ENCODE peak calls at places on chromosome 22, in four cellular contexts. One of them, this sample, is unnamed.

GRCh38 chr22:26276530-26277200 is 107.4 kb downstream of the SEZ6L start:
- DNase-seq in A549: no peak
- DNase-seq in H1: no peak
- DNase-seq in K562: no peak
- DNase-seq in this sample: no peak

GRCh38 chr22:26197427-26197826 is 28.2 kb downstream of the SEZ6L start:
- DNase-seq in K562: no peak
- DNase-seq in H1: no peak
- DNase-seq in A549: no peak
- DNase-seq in this sample: no peak

GRCh38 chr22:34841321-34841901 is 224.5 kb upstream of the ISX start:
- DNase-seq in A549: no peak
- DNase-seq in K562: no peak
- DNase-seq in H1: no peak
- DNase-seq in this sample: no peak

GRCh38 chr22:26709617-26710390 is 52.4 kb downstream of the MIAT start:
- DNase-seq in K562: no peak
- DNase-seq in A549: no peak
- DNase-seq in H1: no peak
- DNase-seq in this sample: no peak

GRCh38 chr22:17910561-17911311 is 113.6 kb downstream of the MICAL3 start:
- DNase-seq in A549: peak; percentile 7
- DNase-seq in K562: no peak
- DNase-seq in H1: peak; percentile 55
- DNase-seq in this sample: no peak

GRCh38 chr22:49268924-49269323 is 558.7 kb downstream of the BRD1 start:
- DNase-seq in A549: no peak
- DNase-seq in H1: no peak
- DNase-seq in K562: no peak
- DNase-seq in this sample: no peak

GRCh38 chr22:29156507-29156906 is 49.2 kb upstream of the EMID1 start:
- DNase-seq in A549: no peak
- DNase-seq in H1: peak; percentile 68
- DNase-seq in K562: no peak
- DNase-seq in this sample: peak; percentile 20

GRCh38 chr22:49137216-49137840 is 690.3 kb downstream of the BRD1 start:
- DNase-seq in A549: no peak
- DNase-seq in K562: no peak
- DNase-seq in H1: no peak
- DNase-seq in this sample: no peak

GRCh38 chr22:25656724-25657123 is 85.3 kb upstream of the MYO18B start:
- DNase-seq in K562: no peak
- DNase-seq in A549: no peak
- DNase-seq in H1: no peak
- DNase-seq in this sample: no peak

GRCh38 chr22:29787371-29787980 is 20.3 kb downstream of the UQCR10 start:
- DNase-seq in K562: no peak
- DNase-seq in H1: no peak
- DNase-seq in A549: no peak
- DNase-seq in this sample: peak; percentile 59

GRCh38 chr22:28015676-28016601 is 96.9 kb upstream of the PITPNB start:
- DNase-seq in A549: no peak
- DNase-seq in K562: no peak
- DNase-seq in H1: no peak
- DNase-seq in this sample: no peak

GRCh38 chr22:27575348-27575747 is 226.2 kb downstream of the MN1 start:
- DNase-seq in A549: no peak
- DNase-seq in H1: no peak
- DNase-seq in K562: no peak
- DNase-seq in this sample: no peak

GRCh38 chr22:26285632-26286031 is 116.4 kb downstream of the SEZ6L start:
- DNase-seq in K562: no peak
- DNase-seq in A549: no peak
- DNase-seq in H1: no peak
- DNase-seq in this sample: no peak

GRCh38 chr22:48799227-48799970 is 1028.3 kb downstream of the BRD1 start:
- DNase-seq in K562: no peak
- DNase-seq in A549: no peak
- DNase-seq in H1: no peak
- DNase-seq in this sample: no peak

GRCh38 chr22:38222797-38223119 is 21.0 kb downstream of the MAFF start:
- DNase-seq in K562: no peak
- DNase-seq in A549: no peak
- DNase-seq in H1: no peak
- DNase-seq in this sample: no peak
- TF ChIP-seq EP300 in K562: no peak
- TF ChIP-seq EP300 in A549: no peak
- TF ChIP-seq EP300 in H1: no peak
- TF ChIP-seq EP300 in this sample: no peak

DNA sequence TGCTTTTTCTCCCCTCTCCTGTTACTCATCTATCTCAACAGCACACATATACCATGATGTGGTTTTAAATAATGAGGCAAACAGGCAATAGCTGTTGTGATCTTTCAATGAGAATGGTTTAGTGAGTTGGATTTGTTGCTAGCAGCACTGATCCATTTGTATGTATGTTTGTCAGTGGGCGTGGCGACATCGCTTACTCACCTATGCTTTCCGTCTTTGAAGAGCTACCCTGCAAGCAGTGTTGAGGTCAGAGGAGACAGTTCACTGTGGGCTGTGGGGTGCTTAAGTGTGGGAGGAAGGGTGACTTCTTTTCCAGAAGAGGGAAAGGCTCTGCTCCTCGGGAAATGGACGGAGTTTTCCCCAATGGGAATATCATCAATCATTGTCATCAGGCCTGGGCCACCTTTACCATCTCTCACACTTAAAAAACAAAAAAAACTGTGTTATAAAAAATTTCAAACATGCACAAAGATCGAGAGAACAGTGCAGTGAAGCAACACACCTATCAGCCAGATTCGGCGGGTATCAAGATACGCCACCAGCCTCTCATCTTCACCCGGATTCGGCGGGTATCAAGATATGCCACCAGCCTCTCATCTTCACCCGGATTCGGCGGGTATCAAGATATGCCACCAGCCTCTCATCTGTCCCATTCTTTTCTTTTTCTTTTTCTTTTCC is 83.8 kb downstream of the TBC1D22A start:
- DNase-seq in K562: no peak
- DNase-seq in H1: no peak
- DNase-seq in A549: no peak
- DNase-seq in this sample: no peak
- TF ChIP-seq RNF2 in K562: no peak
- TF ChIP-seq RNF2 in H1: no peak
- TF ChIP-seq RNF2 in A549: no peak
- TF ChIP-seq RNF2 in this sample: no peak

GRCh38 chr22:44580176-44580575 is 82.1 kb upstream of the RTL6 start:
- DNase-seq in A549: no peak
- DNase-seq in K562: no peak
- DNase-seq in H1: no peak
- DNase-seq in this sample: no peak
- TF ChIP-seq CHD2 in A549: no peak
- TF ChIP-seq CHD2 in K562: no peak
- TF ChIP-seq CHD2 in H1: no peak
- TF ChIP-seq CHD2 in this sample: no peak

DNA sequence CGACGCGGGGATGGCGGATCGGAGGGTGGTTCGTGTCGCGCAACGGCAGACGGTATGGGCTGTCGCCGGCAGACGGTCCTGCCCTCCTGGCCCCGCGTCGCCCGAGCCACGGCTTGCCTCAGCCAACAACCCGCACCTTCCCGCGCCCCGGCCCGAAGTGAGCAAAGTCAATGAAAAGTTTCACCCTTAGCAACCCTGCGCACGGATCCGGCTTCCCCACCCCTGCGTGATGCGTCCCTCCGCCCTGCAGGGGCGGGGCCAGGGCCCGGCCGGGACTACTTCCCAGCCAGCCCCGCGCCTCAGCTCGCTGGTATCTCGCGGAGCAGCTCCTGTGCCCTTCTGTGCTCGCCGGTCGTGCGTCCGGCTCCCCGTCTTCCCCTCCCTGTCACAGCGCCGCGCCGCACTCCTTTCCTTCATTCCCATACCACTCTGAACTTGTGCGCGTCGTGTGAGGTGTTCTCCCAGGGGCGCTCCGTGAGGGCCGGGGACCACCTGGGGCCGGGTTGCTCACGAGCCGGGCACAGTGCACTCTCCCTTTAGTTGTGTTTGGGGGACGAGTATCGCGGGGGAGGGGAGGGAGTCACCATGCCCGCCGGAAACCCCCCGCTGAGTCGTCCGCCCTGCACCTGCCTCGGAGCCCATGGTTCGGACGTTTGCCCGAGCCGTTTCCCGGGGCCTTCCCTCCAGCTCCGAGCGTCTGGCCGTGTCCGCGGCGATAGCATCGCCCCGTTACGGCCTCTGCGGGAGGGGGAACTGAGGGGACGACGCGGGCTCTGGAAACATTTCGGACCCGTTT is at the start of gene TOB2:
- DNase-seq in A549: peak; percentile 38
- DNase-seq in K562: peak; percentile 74
- DNase-seq in H1: peak; percentile 97
- DNase-seq in this sample: peak; percentile 86
- TF ChIP-seq EP300 in A549: no peak
- TF ChIP-seq EP300 in K562: peak; percentile 53
- TF ChIP-seq EP300 in H1: no peak
- TF ChIP-seq EP300 in this sample: peak; percentile 71

DNA sequence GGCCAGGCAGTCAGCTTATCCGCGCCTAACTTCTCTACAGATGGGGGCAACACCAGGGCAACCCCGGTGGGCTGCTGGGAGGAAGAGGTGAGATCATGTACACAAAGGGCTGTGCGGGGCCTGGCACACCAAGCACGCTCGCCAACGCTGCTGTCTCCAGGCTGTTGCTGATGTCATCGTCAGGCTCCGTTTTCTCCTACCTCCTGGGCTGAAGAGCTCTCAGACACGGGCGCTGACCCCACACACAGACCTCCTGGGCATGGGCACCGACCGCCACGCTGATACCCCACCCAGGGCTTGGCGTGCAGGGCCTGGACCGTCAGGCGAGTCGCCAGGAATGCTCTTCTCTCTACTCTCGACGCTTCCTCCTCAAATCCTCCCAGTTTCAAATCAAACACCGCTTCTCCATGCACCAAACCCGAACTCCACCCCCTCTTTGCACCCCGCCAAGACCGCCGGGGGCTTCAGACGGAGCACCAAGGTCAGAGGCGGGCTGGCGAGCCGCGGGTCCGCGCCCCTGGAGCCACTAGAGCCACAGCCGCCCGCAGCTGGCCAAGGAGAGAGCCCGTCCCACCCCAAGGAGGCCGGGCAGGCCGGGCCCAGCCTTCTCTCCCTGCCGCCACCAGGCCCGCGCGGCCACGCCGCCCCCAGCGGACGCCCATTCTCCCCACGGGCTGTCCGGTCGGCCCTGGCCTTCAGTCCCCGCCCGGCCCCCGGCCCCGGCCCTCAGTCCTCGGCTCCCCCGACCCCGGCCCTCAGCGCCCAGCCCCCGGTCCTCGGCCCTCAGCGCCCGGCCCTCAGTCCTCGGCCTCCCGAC is 772 bp downstream of the SBF1 start:
- DNase-seq in K562: peak; percentile 55
- DNase-seq in H1: no peak
- DNase-seq in A549: no peak
- DNase-seq in this sample: no peak
- TF ChIP-seq RNF2 in K562: no peak
- TF ChIP-seq RNF2 in H1: no peak
- TF ChIP-seq RNF2 in A549: no peak
- TF ChIP-seq RNF2 in this sample: no peak

DNA sequence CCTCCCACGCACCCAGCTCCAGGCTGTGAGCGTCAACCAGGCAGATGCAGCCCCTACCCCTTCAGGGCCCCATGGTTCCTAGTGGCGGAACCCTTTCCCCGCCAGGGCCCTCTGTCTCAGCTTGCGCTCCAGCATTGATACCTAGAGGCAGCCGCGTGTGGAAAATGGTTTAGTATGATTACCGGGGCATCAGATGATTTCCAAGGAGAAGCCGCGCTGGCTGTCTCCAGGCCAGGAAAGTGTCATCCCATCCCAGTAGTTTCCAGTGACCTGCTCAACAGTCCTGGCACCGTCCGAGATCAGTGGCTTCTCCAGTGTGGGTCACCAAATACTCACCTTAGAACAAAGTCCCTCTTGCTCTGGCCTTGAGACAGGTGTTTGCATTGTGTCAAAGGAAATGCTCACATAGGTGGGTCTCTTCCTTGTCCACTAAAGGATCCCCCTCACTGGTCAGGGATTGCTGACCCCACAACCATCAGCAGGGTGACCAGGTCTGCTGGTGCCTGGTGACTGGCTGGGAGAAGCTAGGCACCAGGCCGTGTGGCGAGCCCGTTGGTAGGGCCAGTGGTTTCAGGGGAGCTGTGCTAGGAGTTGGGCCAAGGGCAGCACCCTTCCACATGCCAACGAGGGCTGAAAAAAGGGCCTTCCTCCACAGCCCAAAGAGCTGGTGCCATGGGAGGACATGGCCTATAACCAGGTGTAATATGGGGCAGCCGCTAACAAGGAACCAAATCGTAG is 109.4 kb downstream of the MORC2 start:
- DNase-seq in A549: no peak
- DNase-seq in H1: no peak
- DNase-seq in K562: peak; percentile 1
- DNase-seq in this sample: no peak
- TF ChIP-seq CHD2 in A549: no peak
- TF ChIP-seq CHD2 in H1: no peak
- TF ChIP-seq CHD2 in K562: no peak
- TF ChIP-seq CHD2 in this sample: no peak

GRCh38 chr22:36155702-36156101 is 4.9 kb downstream of the APOL3 start:
- DNase-seq in A549: no peak
- DNase-seq in K562: no peak
- DNase-seq in H1: no peak
- DNase-seq in this sample: peak; percentile 35
- TF ChIP-seq EP300 in A549: no peak
- TF ChIP-seq EP300 in K562: no peak
- TF ChIP-seq EP300 in H1: no peak
- TF ChIP-seq EP300 in this sample: no peak

DNA sequence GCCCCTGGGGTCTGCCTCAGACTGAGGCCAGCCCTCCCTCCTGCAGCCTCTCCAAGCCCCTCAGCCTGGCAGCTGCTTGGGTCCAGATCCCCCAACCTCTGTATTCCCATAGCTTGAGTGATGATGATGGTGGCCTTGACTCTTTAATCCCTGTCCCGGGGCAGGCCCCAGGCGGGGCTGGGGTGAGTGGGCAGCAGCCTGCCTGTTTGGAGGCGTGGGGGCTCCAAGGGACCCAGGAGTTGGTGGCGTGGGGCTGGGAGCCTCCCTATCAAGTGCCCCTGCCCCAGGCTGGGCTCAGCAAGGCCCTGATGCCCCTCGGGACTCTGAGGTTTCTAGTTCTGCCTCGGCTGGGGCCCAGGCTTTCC is 22.5 kb downstream of the PPIL2 start:
- DNase-seq in K562: no peak
- DNase-seq in A549: no peak
- DNase-seq in H1: no peak
- DNase-seq in this sample: no peak
- TF ChIP-seq RNF2 in K562: no peak
- TF ChIP-seq RNF2 in A549: no peak
- TF ChIP-seq RNF2 in H1: no peak
- TF ChIP-seq RNF2 in this sample: no peak

This sample was measured in HepG2.